ENCODE peak calls at places on chromosomes 4 and X, in seven cellular contexts. One of them, this sample, is unnamed.

GRCh38 chrX:73930300-73930699 is 367.3 kb downstream of the CHIC1 start:
- DNase-seq in neural progenitor cell: no peak
- DNase-seq in central memory CD8-positive, alpha-beta T cell: no peak
- DNase-seq in cerebellum: no peak
- DNase-seq in CD4-positive, alpha-beta memory T cell: no peak
- DNase-seq in NCI-H2171: no peak
- DNase-seq in NCI-H460: no peak
- DNase-seq in this sample: no peak

GRCh38 chr4:185142911-185143595 is at the start of gene SLC25A4:
- DNase-seq in cerebellum: peak
- DNase-seq in central memory CD8-positive, alpha-beta T cell: peak
- DNase-seq in NCI-H460: peak
- DNase-seq in neural progenitor cell: peak
- DNase-seq in CD4-positive, alpha-beta memory T cell: peak
- DNase-seq in NCI-H2171: peak
- DNase-seq in this sample: peak

GRCh38 chr4:101393256-101393655 is 45.9 kb upstream of the PPP3CA start:
- DNase-seq in CD4-positive, alpha-beta memory T cell: no peak
- DNase-seq in cerebellum: no peak
- DNase-seq in central memory CD8-positive, alpha-beta T cell: no peak
- DNase-seq in NCI-H460: peak
- DNase-seq in neural progenitor cell: no peak
- DNase-seq in NCI-H2171: no peak
- DNase-seq in this sample: peak

GRCh38 chrX:108312011-108312410 is 126.2 kb downstream of the COL4A6 start:
- DNase-seq in neural progenitor cell: no peak
- DNase-seq in NCI-H460: no peak
- DNase-seq in NCI-H2171: no peak
- DNase-seq in cerebellum: no peak
- DNase-seq in CD4-positive, alpha-beta memory T cell: no peak
- DNase-seq in central memory CD8-positive, alpha-beta T cell: no peak
- DNase-seq in this sample: no peak

GRCh38 chr4:8221476-8221875 is 22.4 kb downstream of the SH3TC1 start:
- DNase-seq in neural progenitor cell: no peak
- DNase-seq in CD4-positive, alpha-beta memory T cell: peak
- DNase-seq in NCI-H2171: no peak
- DNase-seq in central memory CD8-positive, alpha-beta T cell: no peak
- DNase-seq in cerebellum: no peak
- DNase-seq in NCI-H460: no peak
- DNase-seq in this sample: no peak

GRCh38 chr4:167100120-167100519 is 134.2 kb downstream of the SPOCK3 start:
- DNase-seq in neural progenitor cell: peak
- DNase-seq in CD4-positive, alpha-beta memory T cell: no peak
- DNase-seq in NCI-H2171: no peak
- DNase-seq in central memory CD8-positive, alpha-beta T cell: no peak
- DNase-seq in NCI-H460: no peak
- DNase-seq in cerebellum: no peak
- DNase-seq in this sample: peak

GRCh38 chr4:42396361-42397255 is 680 bp upstream of the SHISA3 start:
- DNase-seq in central memory CD8-positive, alpha-beta T cell: no peak
- DNase-seq in NCI-H460: no peak
- DNase-seq in neural progenitor cell: peak
- DNase-seq in NCI-H2171: no peak
- DNase-seq in CD4-positive, alpha-beta memory T cell: no peak
- DNase-seq in cerebellum: no peak
- DNase-seq in this sample: no peak

GRCh38 chrX:122565952-122566351 is 618.1 kb upstream of the GRIA3 start:
- DNase-seq in cerebellum: no peak
- DNase-seq in NCI-H2171: no peak
- DNase-seq in neural progenitor cell: no peak
- DNase-seq in NCI-H460: no peak
- DNase-seq in CD4-positive, alpha-beta memory T cell: no peak
- DNase-seq in central memory CD8-positive, alpha-beta T cell: no peak
- DNase-seq in this sample: no peak